ENCODE peak calls at places on chromosomes 12 and 14, in seven cellular contexts. S is IMR-90, F is neuronal stem cell, M is H1, C is H9, I is mesenchymal stem cell, V is mesendoderm. B is an unnamed sample.

GRCh38 chr12:65656904-65657351 is 167.4 kb upstream of the HMGA2 start:
- DNase-seq in S (peak), F (no peak), M (no peak), C (no peak), I (peak), V (no peak), B (no peak)

GRCh38 chr14:51715742-51716141 is 64.0 kb downstream of the FRMD6 start:
- DNase-seq in S (no peak), F (peak), M (no peak), C (no peak), I (no peak), V (peak), B (no peak)

GRCh38 chr12:15982071-15982470 is 70.9 kb downstream of the DERA start:
- DNase-seq in S (peak), F (no peak), M (no peak), C (no peak), I (no peak), V (no peak), B (no peak)

GRCh38 chr14:23618415-23618988 is 17.7 kb upstream of the DHRS2 start:
- DNase-seq in S (no peak), F (no peak), M (no peak), C (no peak), I (no peak), V (no peak), B (no peak)

GRCh38 chr14:77043984-77044485 is 15.5 kb upstream of the IRF2BPL start:
- DNase-seq in S (no peak), F (no peak), M (no peak), C (no peak), I (no peak), V (peak), B (peak)

GRCh38 chr12:10553148-10553547 is 47.5 kb downstream of the EIF2S3B start:
- DNase-seq in S (no peak), F (no peak), M (no peak), C (no peak), I (no peak), V (no peak), B (no peak)

GRCh38 chr14:89401783-89402182 is 15.2 kb downstream of the FOXN3 start:
- DNase-seq in S (no peak), F (no peak), M (no peak), C (no peak), I (no peak), V (no peak), B (no peak)

GRCh38 chr12:59891180-59891579 is 295.4 kb downstream of the SLC16A7 start:
- DNase-seq in S (no peak), F (no peak), M (no peak), C (no peak), I (no peak), V (no peak), B (no peak)

GRCh38 chr12:95205016-95205415 is 12.3 kb downstream of the FGD6 start:
- DNase-seq in S (no peak), F (no peak), M (no peak), C (no peak), I (no peak), V (no peak), B (no peak)

GRCh38 chr12:73731658-73732057 is 806.0 kb upstream of the ATXN7L3B start:
- DNase-seq in S (no peak), F (no peak), M (no peak), C (no peak), I (peak), V (no peak), B (no peak)

GRCh38 chr14:35240233-35240632 is 51.9 kb upstream of the PSMA6 start:
- DNase-seq in S (no peak), F (no peak), M (no peak), C (no peak), I (no peak), V (no peak), B (peak)

GRCh38 chr14:81329640-81330385 is 70.3 kb downstream of the STON2 start:
- DNase-seq in S (no peak), F (no peak), M (no peak), C (no peak), I (no peak), V (no peak), B (no peak)

GRCh38 chr12:57815177-57816000 is 3.1 kb downstream of the AVIL start:
- DNase-seq in S (no peak), F (no peak), M (peak), C (peak), I (no peak), V (peak), B (peak)

GRCh38 chr12:84772281-84772680 is 140.3 kb downstream of the SLC6A15 start:
- DNase-seq in S (peak), F (no peak), M (no peak), C (no peak), I (no peak), V (no peak), B (no peak)

GRCh38 chr14:102509744-102510615 is at the start of gene ANKRD9:
- DNase-seq in S (peak), F (peak), M (peak), C (peak), I (peak), V (peak), B (peak)

GRCh38 chr12:12367096-12367998 is 10.5 kb downstream of the BORCS5 start:
- DNase-seq in S (no peak), F (no peak), M (no peak), C (no peak), I (no peak), V (no peak), B (peak)

GRCh38 chr12:78928200-78929074 is 63.9 kb downstream of the SYT1 start:
- DNase-seq in S (peak), F (no peak), M (no peak), C (no peak), I (peak), V (no peak), B (no peak)

GRCh38 chr12:107229827-107230226 is 136.5 kb upstream of the CRY1 start:
- DNase-seq in S (no peak), F (no peak), M (no peak), C (no peak), I (no peak), V (no peak), B (no peak)

GRCh38 chr12:124543052-124543590 is 24.3 kb downstream of the NCOR2 start:
- DNase-seq in S (no peak), F (no peak), M (no peak), C (no peak), I (peak), V (peak), B (peak)

GRCh38 chr12:94282675-94283074 is 134.3 kb downstream of the PLXNC1 start:
- DNase-seq in S (no peak), F (no peak), M (no peak), C (no peak), I (peak), V (no peak), B (no peak)

GRCh38 chr12:78938341-78939084 is 73.9 kb downstream of the SYT1 start:
- DNase-seq in S (no peak), F (no peak), M (no peak), C (no peak), I (no peak), V (no peak), B (no peak)

GRCh38 chr12:72025524-72025923 is 86.9 kb downstream of the TPH2 start:
- DNase-seq in S (no peak), F (no peak), M (no peak), C (no peak), I (no peak), V (no peak), B (no peak)

GRCh38 chr14:35355981-35356839 is 48.3 kb downstream of the NFKBIA start:
- DNase-seq in S (peak), F (no peak), M (no peak), C (no peak), I (peak), V (peak), B (peak)

GRCh38 chr12:66693901-66694513 is 15.1 kb upstream of the GRIP1 start:
- DNase-seq in S (peak), F (peak), M (no peak), C (no peak), I (peak), V (peak), B (peak)

GRCh38 chr12:45338272-45338671 is 122.4 kb downstream of the ANO6 start:
- DNase-seq in S (no peak), F (no peak), M (no peak), C (no peak), I (no peak), V (no peak), B (no peak)

GRCh38 chr12:94405378-94406116 is 54.1 kb downstream of the CEP83 start:
- DNase-seq in S (no peak), F (no peak), M (no peak), C (no peak), I (peak), V (no peak), B (peak)

GRCh38 chr12:1281683-1282366 is 290.8 kb downstream of the ERC1 start:
- DNase-seq in S (peak), F (no peak), M (no peak), C (no peak), I (peak), V (no peak), B (no peak)

GRCh38 chr12:4030938-4031702 is 157.9 kb upstream of the PARP11 start:
- DNase-seq in S (peak), F (peak), M (peak), C (peak), I (peak), V (peak), B (peak)
- H3K4ac ChIP-seq in S (peak), F (no peak), M (no peak), C (no peak), I (peak), V (peak), B (peak)

GRCh38 chr12:90569685-90570084 is 385.3 kb downstream of the CCER1 start:
- DNase-seq in S (no peak), F (no peak), M (no peak), C (no peak), I (no peak), V (no peak), B (no peak)
- H3K4ac ChIP-seq in S (no peak), F (no peak), M (no peak), C (no peak), I (no peak), V (no peak), B (no peak)

DNA sequence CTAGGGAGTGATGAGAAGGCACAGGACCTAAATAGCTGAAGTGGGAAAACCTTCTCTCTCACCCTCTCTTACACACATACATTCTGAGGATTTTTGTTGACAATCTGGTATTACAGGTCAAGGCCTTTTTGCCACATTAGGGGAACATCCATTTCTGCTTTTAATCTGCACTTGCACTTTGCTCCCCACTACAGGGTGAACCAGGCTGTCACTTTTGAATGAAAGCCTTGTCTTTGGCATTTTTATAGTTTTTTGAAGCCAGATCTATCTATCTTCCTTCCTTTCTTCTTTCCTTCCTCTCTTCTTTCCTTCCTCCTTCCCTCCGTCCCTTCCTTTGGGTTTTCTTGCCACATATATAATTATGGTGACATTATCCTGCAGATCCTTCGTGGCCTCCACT is 165.9 kb upstream of the OTX2 start:
- DNase-seq in S (no peak), F (no peak), M (no peak), C (no peak), I (no peak), V (no peak), B (no peak)
- H3K4ac ChIP-seq in S (no peak), F (no peak), M (no peak), C (no peak), I (no peak), V (no peak), B (no peak)

GRCh38 chr12:51346581-51346980 is at the start of gene CELA1:
- DNase-seq in S (no peak), F (no peak), M (no peak), C (no peak), I (no peak), V (no peak), B (no peak)
- H3K4ac ChIP-seq in S (peak), F (no peak), M (no peak), C (no peak), I (no peak), V (no peak), B (no peak)

DNA sequence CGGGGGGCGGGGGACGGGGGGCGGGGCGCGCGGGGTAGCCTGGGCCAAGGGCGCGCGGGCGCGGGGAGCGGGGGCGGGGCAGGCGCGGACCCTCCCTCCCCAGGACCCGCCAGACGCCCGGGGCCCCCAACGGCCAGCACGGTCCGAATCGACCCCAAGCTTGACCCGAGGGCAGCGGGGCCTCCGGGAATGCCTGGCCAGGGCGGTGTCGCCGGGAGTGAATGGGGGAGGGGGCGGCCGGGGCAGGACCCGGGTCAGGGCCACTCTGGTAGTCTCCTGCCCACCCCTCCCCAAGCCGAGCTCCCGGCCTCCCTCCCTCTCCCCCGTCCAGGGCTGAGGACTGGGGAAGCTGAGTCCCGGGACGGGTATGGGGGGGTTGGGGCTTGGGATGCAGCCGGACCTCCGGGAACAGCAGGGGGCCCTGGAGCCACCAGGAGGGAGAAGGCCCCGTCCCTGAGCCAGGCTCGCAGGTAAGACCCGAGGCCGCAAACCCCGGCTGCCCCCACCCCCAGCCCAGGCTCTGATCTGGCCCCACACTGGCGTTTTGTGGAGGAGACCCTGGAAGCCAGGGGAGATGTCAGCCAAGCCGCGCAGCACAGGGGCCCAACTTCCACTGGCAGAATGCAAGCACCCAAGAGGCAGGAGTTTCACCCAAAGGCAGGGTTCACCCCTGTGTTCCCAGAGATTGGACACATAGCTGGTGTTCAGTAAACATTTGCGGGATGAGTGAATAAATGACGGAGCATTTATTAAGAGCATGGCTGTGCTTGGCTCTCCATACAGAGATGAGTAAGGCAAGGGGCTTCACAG is 555 bp upstream of the GALNT9 start:
- DNase-seq in S (no peak), F (peak), M (no peak), C (no peak), I (no peak), V (no peak), B (no peak)
- H3K4ac ChIP-seq in S (no peak), F (no peak), M (no peak), C (no peak), I (no peak), V (no peak), B (no peak)

DNA sequence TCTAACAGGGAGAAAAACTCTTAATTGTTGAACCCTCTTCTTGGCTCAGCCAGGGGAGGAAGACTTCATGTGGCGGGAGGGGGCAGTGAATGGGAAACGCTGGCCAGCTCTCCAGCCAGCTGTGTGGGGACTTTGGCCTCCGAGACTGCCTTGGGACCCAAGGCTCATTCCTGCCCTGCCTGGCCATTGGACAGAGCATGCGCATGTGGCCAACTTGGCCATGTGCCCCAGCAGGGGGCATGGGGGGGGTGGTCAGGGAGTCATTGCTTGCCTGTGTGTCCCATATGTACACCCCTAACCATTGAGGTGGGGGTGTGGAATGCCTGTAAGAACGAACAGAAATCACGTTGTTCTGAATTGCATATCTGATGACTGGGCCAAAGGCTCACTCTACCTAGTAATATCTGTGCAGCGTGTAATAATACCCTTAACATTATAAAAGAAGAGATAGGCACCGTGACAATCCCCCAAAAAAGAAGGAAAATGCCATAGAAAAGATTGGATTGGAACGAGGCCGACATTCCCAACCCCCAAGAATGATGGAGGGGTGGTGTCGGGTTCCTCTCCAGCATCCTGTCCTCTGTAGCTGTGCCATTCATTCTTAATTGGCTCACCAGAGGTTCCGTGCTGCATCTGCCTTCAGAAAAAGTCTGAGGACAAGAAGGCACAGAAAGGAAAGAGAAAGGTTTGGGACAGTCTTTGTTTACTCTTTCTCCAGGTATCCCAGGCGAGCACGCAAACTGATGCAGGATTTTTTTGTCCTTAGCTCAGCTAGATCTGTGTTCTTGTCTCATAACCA is 3.5 kb upstream of the FAR2 start:
- DNase-seq in S (no peak), F (no peak), M (no peak), C (peak), I (no peak), V (no peak), B (peak)
- H3K4ac ChIP-seq in S (no peak), F (no peak), M (no peak), C (no peak), I (no peak), V (no peak), B (no peak)

GRCh38 chr12:115325858-115326257 is 641.9 kb upstream of the TBX3 start:
- DNase-seq in S (no peak), F (no peak), M (no peak), C (no peak), I (no peak), V (no peak), B (no peak)

GRCh38 chr12:115324949-115325638 is 641.1 kb upstream of the TBX3 start:
- DNase-seq in S (no peak), F (no peak), M (no peak), C (no peak), I (no peak), V (no peak), B (no peak)

GRCh38 chr12:115322275-115322674 is 638.3 kb upstream of the TBX3 start:
- DNase-seq in S (peak), F (no peak), M (no peak), C (no peak), I (peak), V (no peak), B (no peak)

GRCh38 chr12:115320967-115321366 is 637.0 kb upstream of the TBX3 start:
- DNase-seq in S (no peak), F (no peak), M (no peak), C (no peak), I (peak), V (no peak), B (no peak)

DNA sequence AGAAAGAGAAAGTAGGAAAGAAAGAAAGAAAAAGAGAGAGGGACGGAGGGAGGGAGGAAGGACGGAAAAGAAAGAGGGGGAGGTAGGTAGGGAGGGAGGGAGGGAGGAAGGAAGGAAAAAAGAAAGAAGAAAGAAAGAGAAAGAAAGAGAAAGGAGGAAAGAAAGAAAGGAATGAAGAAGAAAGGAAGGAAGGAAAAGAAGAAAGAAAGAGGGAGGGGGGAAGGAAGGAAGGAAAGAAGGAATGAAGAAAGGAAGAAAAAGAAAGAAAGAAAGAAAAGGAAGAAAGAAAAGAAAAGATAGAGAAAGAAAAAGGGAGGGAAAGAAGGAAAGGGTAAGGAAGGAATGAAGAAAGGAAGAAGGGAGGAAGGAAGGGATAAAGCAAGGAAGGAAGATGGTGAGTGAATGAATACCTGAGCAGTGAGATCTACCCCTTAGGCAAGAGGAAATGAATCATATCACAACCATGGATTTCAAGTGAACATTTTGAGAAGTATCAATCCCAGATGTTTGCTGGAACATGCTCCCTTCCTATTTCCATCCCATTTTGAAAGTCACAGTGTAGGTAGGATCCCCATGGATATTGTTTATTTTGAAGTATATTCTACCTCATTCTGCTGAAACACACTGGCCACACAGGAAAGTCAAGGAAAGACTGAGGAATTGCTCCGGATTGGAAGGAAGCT is 639.4 kb upstream of the TBX3 start:
- DNase-seq in S (peak), F (no peak), M (no peak), C (no peak), I (peak), V (no peak), B (peak)
- H3K4ac ChIP-seq in S (peak), F (no peak), M (no peak), C (no peak), I (no peak), V (no peak), B (no peak)

B was measured in trophoblast cell.